ENCODE peak calls at places on chromosomes 2 and 18, in five cellular contexts. D, A, Y, X and O are unnamed samples.

GRCh38 chr2:54988612-54989011 is 61.6 kb downstream of the RTN4 start:
- DNase-seq in D (no peak), X (no peak), Y (no peak), A (no peak), O (no peak)

GRCh38 chr2:71926860-71927756 is 220.6 kb downstream of the CYP26B1 start:
- DNase-seq in A (no peak), Y (no peak), X (no peak), D (peak; percentile 74), O (no peak)

GRCh38 chr18:21853972-21854563 is 113.5 kb downstream of the MIB1 start:
- DNase-seq in X (no peak), A (no peak), Y (no peak), D (no peak), O (peak; percentile 8)

GRCh38 chr2:9164112-9164608 is 42.5 kb upstream of the ASAP2 start:
- DNase-seq in X (no peak), A (no peak), Y (no peak), D (no peak), O (no peak)

GRCh38 chr2:96164459-96165184 is 19.4 kb upstream of the DUSP2 start:
- DNase-seq in D (peak; percentile 88), Y (no peak), A (no peak), X (no peak), O (no peak)

GRCh38 chr2:16034151-16034974 is 94.0 kb downstream of the MYCN start:
- DNase-seq in X (no peak), D (peak; percentile 78), A (no peak), Y (peak; percentile 44), O (peak; percentile 40)

GRCh38 chr2:217820066-217820819 is 182.6 kb downstream of the TNS1 start:
- DNase-seq in D (no peak), X (no peak), A (no peak), Y (peak; percentile 28), O (no peak)

GRCh38 chr2:150866431-150866830 is 379.0 kb upstream of the RND3 start:
- DNase-seq in A (no peak), D (no peak), X (no peak), Y (no peak), O (no peak)

GRCh38 chr2:126700677-126701076 is 44.7 kb downstream of the GYPC start:
- DNase-seq in D (no peak), A (no peak), Y (no peak), X (no peak), O (no peak)

GRCh38 chr2:127051116-127051779 is 55.7 kb downstream of the BIN1 start:
- DNase-seq in A (no peak), X (no peak), Y (no peak), D (no peak), O (no peak)

GRCh38 chr18:5895886-5896740 is 791 bp upstream of the TMEM200C start:
- DNase-seq in X (no peak), A (peak; percentile 53), Y (peak; percentile 59), D (peak; percentile 89), O (no peak)

GRCh38 chr2:174776223-174776622 is 12.0 kb upstream of the CHRNA1 start:
- DNase-seq in Y (peak; percentile 43), D (no peak), X (no peak), A (no peak), O (no peak)

GRCh38 chr2:182506606-182507005 is 79.8 kb upstream of the PDE1A start:
- DNase-seq in X (no peak), A (no peak), Y (peak; percentile 12), D (no peak), O (no peak)

GRCh38 chr18:34772887-34773286 is 62.8 kb downstream of the DTNA start:
- DNase-seq in A (no peak), X (no peak), Y (no peak), D (no peak), O (no peak)

GRCh38 chr2:19600982-19601381 is 242.6 kb upstream of the OSR1 start:
- DNase-seq in X (no peak), Y (no peak), A (no peak), D (no peak), O (no peak)

GRCh38 chr2:238100821-238101771 is 956 bp downstream of the ESPNL start:
- DNase-seq in Y (no peak), X (no peak), D (peak; percentile 74), A (no peak), O (no peak)

GRCh38 chr2:12720181-12720580 is 3.4 kb downstream of the TRIB2 start:
- DNase-seq in Y (no peak), D (no peak), A (no peak), X (no peak), O (no peak)

GRCh38 chr2:134141598-134142340 is 112.1 kb upstream of the MGAT5 start:
- DNase-seq in A (no peak), X (no peak), Y (no peak), D (no peak), O (no peak)

GRCh38 chr18:3209859-3210569 is 9.8 kb downstream of the MYOM1 start:
- DNase-seq in Y (no peak), A (no peak), D (no peak), X (no peak), O (no peak)

GRCh38 chr2:197904446-197904845 is 100.1 kb downstream of the PLCL1 start:
- DNase-seq in X (no peak), A (no peak), D (no peak), Y (no peak), O (no peak)

GRCh38 chr2:201261911-201262310 is 1.6 kb downstream of the CASP8 start:
- DNase-seq in A (no peak), Y (no peak), X (no peak), D (no peak), O (no peak)

GRCh38 chr2:88483200-88483599 is 30.7 kb upstream of the FOXI3 start:
- DNase-seq in X (no peak), Y (no peak), D (no peak), A (peak; percentile 23), O (no peak)

GRCh38 chr2:14355102-14355501 is 277.4 kb upstream of the LRATD1 start:
- DNase-seq in A (no peak), Y (no peak), X (no peak), D (no peak), O (no peak)